ENCODE peak calls at places on chromosomes 7 and 10, in ten cellular contexts. One of them, this sample, is unnamed.

GRCh38 chr7:44177570-44178131 is 11.6 kb downstream of the GCK start:
- DNase-seq in amniotic epithelial cell: peak
- DNase-seq in NCI-H345: peak
- DNase-seq in activated T-helper 9 cell treated with anti-CD3 and anti-CD28 coated beads, Interleukin-2, amount 50 U/mL, for 16 hours: no peak
- DNase-seq in activated CD8-positive, alpha-beta memory T cell treated with anti-CD3 and anti-CD28 coated beads for 4 hours: no peak
- DNase-seq in EH: peak
- DNase-seq in GM20000: no peak
- DNase-seq in T follicular helper cell: no peak
- DNase-seq in NCI-H2171 treated with DMSO at 0.1 percent for 48 hours: peak
- DNase-seq in lower leg skin: peak
- DNase-seq in this sample: no peak

GRCh38 chr7:85114342-85114741 is 72.5 kb downstream of the SEMA3D start:
- DNase-seq in amniotic epithelial cell: no peak
- DNase-seq in NCI-H345: no peak
- DNase-seq in activated T-helper 9 cell treated with anti-CD3 and anti-CD28 coated beads, Interleukin-2, amount 50 U/mL, for 16 hours: no peak
- DNase-seq in activated CD8-positive, alpha-beta memory T cell treated with anti-CD3 and anti-CD28 coated beads for 4 hours: no peak
- DNase-seq in EH: no peak
- DNase-seq in GM20000: no peak
- DNase-seq in T follicular helper cell: no peak
- DNase-seq in NCI-H2171 treated with DMSO at 0.1 percent for 48 hours: no peak
- DNase-seq in lower leg skin: no peak
- DNase-seq in this sample: no peak

GRCh38 chr10:34816067-34817002 is 1.2 kb upstream of the PARD3 start:
- DNase-seq in amniotic epithelial cell: peak
- DNase-seq in NCI-H345: no peak
- DNase-seq in activated T-helper 9 cell treated with anti-CD3 and anti-CD28 coated beads, Interleukin-2, amount 50 U/mL, for 16 hours: no peak
- DNase-seq in activated CD8-positive, alpha-beta memory T cell treated with anti-CD3 and anti-CD28 coated beads for 4 hours: no peak
- DNase-seq in EH: peak
- DNase-seq in GM20000: peak
- DNase-seq in T follicular helper cell: no peak
- DNase-seq in NCI-H2171 treated with DMSO at 0.1 percent for 48 hours: peak
- DNase-seq in lower leg skin: peak
- DNase-seq in this sample: no peak

GRCh38 chr7:158702196-158702595 is 2.4 kb downstream of the NCAPG2 start:
- DNase-seq in amniotic epithelial cell: no peak
- DNase-seq in NCI-H345: no peak
- DNase-seq in activated T-helper 9 cell treated with anti-CD3 and anti-CD28 coated beads, Interleukin-2, amount 50 U/mL, for 16 hours: no peak
- DNase-seq in activated CD8-positive, alpha-beta memory T cell treated with anti-CD3 and anti-CD28 coated beads for 4 hours: no peak
- DNase-seq in EH: no peak
- DNase-seq in GM20000: no peak
- DNase-seq in T follicular helper cell: no peak
- DNase-seq in NCI-H2171 treated with DMSO at 0.1 percent for 48 hours: peak
- DNase-seq in lower leg skin: no peak
- DNase-seq in this sample: no peak

GRCh38 chr10:70561558-70561957 is 41.0 kb downstream of the PRF1 start:
- DNase-seq in amniotic epithelial cell: no peak
- DNase-seq in NCI-H345: no peak
- DNase-seq in activated T-helper 9 cell treated with anti-CD3 and anti-CD28 coated beads, Interleukin-2, amount 50 U/mL, for 16 hours: no peak
- DNase-seq in activated CD8-positive, alpha-beta memory T cell treated with anti-CD3 and anti-CD28 coated beads for 4 hours: no peak
- DNase-seq in EH: no peak
- DNase-seq in GM20000: no peak
- DNase-seq in T follicular helper cell: no peak
- DNase-seq in NCI-H2171 treated with DMSO at 0.1 percent for 48 hours: no peak
- DNase-seq in lower leg skin: no peak
- DNase-seq in this sample: no peak

GRCh38 chr10:86708783-86709778 is 40.8 kb downstream of the LDB3 start:
- DNase-seq in amniotic epithelial cell: no peak
- DNase-seq in NCI-H345: no peak
- DNase-seq in activated T-helper 9 cell treated with anti-CD3 and anti-CD28 coated beads, Interleukin-2, amount 50 U/mL, for 16 hours: no peak
- DNase-seq in activated CD8-positive, alpha-beta memory T cell treated with anti-CD3 and anti-CD28 coated beads for 4 hours: no peak
- DNase-seq in EH: no peak
- DNase-seq in GM20000: no peak
- DNase-seq in T follicular helper cell: no peak
- DNase-seq in NCI-H2171 treated with DMSO at 0.1 percent for 48 hours: peak
- DNase-seq in lower leg skin: no peak
- DNase-seq in this sample: no peak

GRCh38 chr7:46089281-46089680 is 168.2 kb upstream of the IGFBP3 start:
- DNase-seq in amniotic epithelial cell: peak
- DNase-seq in NCI-H345: no peak
- DNase-seq in activated T-helper 9 cell treated with anti-CD3 and anti-CD28 coated beads, Interleukin-2, amount 50 U/mL, for 16 hours: no peak
- DNase-seq in activated CD8-positive, alpha-beta memory T cell treated with anti-CD3 and anti-CD28 coated beads for 4 hours: no peak
- DNase-seq in EH: peak
- DNase-seq in GM20000: no peak
- DNase-seq in T follicular helper cell: no peak
- DNase-seq in NCI-H2171 treated with DMSO at 0.1 percent for 48 hours: no peak
- DNase-seq in lower leg skin: no peak
- DNase-seq in this sample: no peak

GRCh38 chr7:143374556-143374955 is 6.6 kb upstream of the ZYX start:
- DNase-seq in amniotic epithelial cell: no peak
- DNase-seq in NCI-H345: no peak
- DNase-seq in activated T-helper 9 cell treated with anti-CD3 and anti-CD28 coated beads, Interleukin-2, amount 50 U/mL, for 16 hours: no peak
- DNase-seq in activated CD8-positive, alpha-beta memory T cell treated with anti-CD3 and anti-CD28 coated beads for 4 hours: no peak
- DNase-seq in EH: no peak
- DNase-seq in GM20000: no peak
- DNase-seq in T follicular helper cell: no peak
- DNase-seq in NCI-H2171 treated with DMSO at 0.1 percent for 48 hours: no peak
- DNase-seq in lower leg skin: no peak
- DNase-seq in this sample: no peak

GRCh38 chr7:1544896-1545416 is 11.0 kb downstream of the TMEM184A start:
- DNase-seq in amniotic epithelial cell: no peak
- DNase-seq in NCI-H345: no peak
- DNase-seq in activated T-helper 9 cell treated with anti-CD3 and anti-CD28 coated beads, Interleukin-2, amount 50 U/mL, for 16 hours: no peak
- DNase-seq in activated CD8-positive, alpha-beta memory T cell treated with anti-CD3 and anti-CD28 coated beads for 4 hours: no peak
- DNase-seq in EH: no peak
- DNase-seq in GM20000: no peak
- DNase-seq in T follicular helper cell: no peak
- DNase-seq in NCI-H2171 treated with DMSO at 0.1 percent for 48 hours: no peak
- DNase-seq in lower leg skin: no peak
- DNase-seq in this sample: no peak

GRCh38 chr10:6542999-6543430 is 37.1 kb downstream of the PRKCQ start:
- DNase-seq in amniotic epithelial cell: no peak
- DNase-seq in NCI-H345: no peak
- DNase-seq in activated T-helper 9 cell treated with anti-CD3 and anti-CD28 coated beads, Interleukin-2, amount 50 U/mL, for 16 hours: no peak
- DNase-seq in activated CD8-positive, alpha-beta memory T cell treated with anti-CD3 and anti-CD28 coated beads for 4 hours: no peak
- DNase-seq in EH: no peak
- DNase-seq in GM20000: peak
- DNase-seq in T follicular helper cell: peak
- DNase-seq in NCI-H2171 treated with DMSO at 0.1 percent for 48 hours: no peak
- DNase-seq in lower leg skin: no peak
- DNase-seq in this sample: no peak

GRCh38 chr7:157739650-157740049 is 402.8 kb downstream of the DNAJB6 start:
- DNase-seq in amniotic epithelial cell: no peak
- DNase-seq in NCI-H345: no peak
- DNase-seq in activated T-helper 9 cell treated with anti-CD3 and anti-CD28 coated beads, Interleukin-2, amount 50 U/mL, for 16 hours: no peak
- DNase-seq in activated CD8-positive, alpha-beta memory T cell treated with anti-CD3 and anti-CD28 coated beads for 4 hours: no peak
- DNase-seq in EH: no peak
- DNase-seq in GM20000: no peak
- DNase-seq in T follicular helper cell: no peak
- DNase-seq in NCI-H2171 treated with DMSO at 0.1 percent for 48 hours: no peak
- DNase-seq in lower leg skin: no peak
- DNase-seq in this sample: no peak